ENCODE peak calls at places on chromosomes 13 and 19, in four cellular contexts. C, M, O and U are unnamed samples.

GRCh38 chr13:51451467-51452390 is 1.1 kb downstream of the INTS6 start:
- DNase-seq in C (peak), M (peak), O (peak), U (peak)

GRCh38 chr13:59809564-59809963 is 354.2 kb downstream of the DIAPH3 start:
- DNase-seq in C (no peak), M (no peak), O (no peak), U (no peak)

GRCh38 chr13:27079421-27079958 is 92.1 kb downstream of the USP12 start:
- DNase-seq in C (no peak), M (no peak), O (peak), U (no peak)

GRCh38 chr13:66778461-66778860 is 451.7 kb downstream of the PCDH9 start:
- DNase-seq in C (no peak), M (no peak), O (no peak), U (no peak)

GRCh38 chr19:55672418-55672817 is 2.6 kb upstream of the EPN1 start:
- DNase-seq in C (no peak), M (no peak), O (no peak), U (no peak)

GRCh38 chr19:33459220-33459619 is 62.4 kb downstream of the PEPD start:
- DNase-seq in C (no peak), M (no peak), O (no peak), U (peak)

GRCh38 chr13:62482351-62482750 is 1066.7 kb upstream of the PCDH20 start:
- DNase-seq in C (no peak), M (no peak), O (no peak), U (no peak)

GRCh38 chr13:59834801-59835200 is 328.9 kb downstream of the DIAPH3 start:
- DNase-seq in C (no peak), M (no peak), O (no peak), U (no peak)

GRCh38 chr19:49019242-49019932 is 2.5 kb upstream of the LHB start:
- DNase-seq in C (peak), M (peak), O (peak), U (peak)

GRCh38 chr13:32017449-32017848 is 14.1 kb upstream of the FRY start:
- DNase-seq in C (no peak), M (no peak), O (no peak), U (no peak)

GRCh38 chr13:31674056-31674455 is 65.3 kb upstream of the RXFP2 start:
- DNase-seq in C (no peak), M (no peak), O (no peak), U (no peak)

GRCh38 chr19:38519168-38519567 is 85.7 kb downstream of the RYR1 start:
- DNase-seq in C (no peak), M (no peak), O (no peak), U (no peak)
- H3K4me3 ChIP-seq in C (no peak), M (no peak), O (no peak), U (no peak)

GRCh38 chr19:41877916-41878905 is 1.1 kb downstream of the CD79A start:
- DNase-seq in C (no peak), M (no peak), O (no peak), U (no peak)
- H3K4me3 ChIP-seq in C (peak), M (no peak), O (peak), U (no peak)

GRCh38 chr19:57887195-57887941 is 1.5 kb downstream of the ZNF814 start:
- DNase-seq in C (no peak), M (no peak), O (no peak), U (peak)
- H3K4me3 ChIP-seq in C (no peak), M (peak), O (peak), U (no peak)

DNA sequence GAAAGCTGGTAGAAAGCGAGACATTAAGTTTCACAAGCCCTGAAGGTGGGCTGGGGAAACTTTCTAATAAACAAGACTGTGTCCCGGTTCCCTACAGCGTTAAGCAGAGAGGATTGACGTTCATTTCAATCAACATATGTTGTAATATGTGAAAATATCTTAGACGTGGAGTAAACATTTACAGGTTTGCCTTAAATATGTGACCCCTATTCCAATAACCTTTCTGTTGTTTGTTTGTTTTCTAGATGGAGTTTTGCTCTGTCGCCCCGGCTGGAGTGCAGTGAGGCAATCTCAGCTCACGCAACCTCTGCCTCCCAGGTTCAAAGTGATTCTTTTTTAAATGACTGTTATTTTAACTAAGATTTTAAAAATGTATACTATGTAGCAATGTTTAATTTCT is 526.2 kb downstream of the SUCLA2 start:
- DNase-seq in C (no peak), M (no peak), O (no peak), U (no peak)
- H3K4me3 ChIP-seq in C (no peak), M (no peak), O (no peak), U (no peak)

GRCh38 chr19:14112051-14112808 is 5.3 kb downstream of the PRKACA start:
- DNase-seq in C (no peak), M (peak), O (no peak), U (no peak)
- H3K4me3 ChIP-seq in C (no peak), M (peak), O (no peak), U (no peak)

GRCh38 chr19:17023805-17024204 is 2.8 kb downstream of the CPAMD8 start:
- DNase-seq in C (no peak), M (no peak), O (no peak), U (no peak)

GRCh38 chr19:17027428-17027816 is 812 bp upstream of the CPAMD8 start:
- DNase-seq in C (no peak), M (no peak), O (no peak), U (no peak)

GRCh38 chr19:17025361-17025760 is 1.2 kb downstream of the CPAMD8 start:
- DNase-seq in C (no peak), M (no peak), O (no peak), U (no peak)

GRCh38 chr19:17026041-17026658 is 460 bp downstream of the CPAMD8 start:
- DNase-seq in C (no peak), M (no peak), O (peak), U (no peak)

DNA sequence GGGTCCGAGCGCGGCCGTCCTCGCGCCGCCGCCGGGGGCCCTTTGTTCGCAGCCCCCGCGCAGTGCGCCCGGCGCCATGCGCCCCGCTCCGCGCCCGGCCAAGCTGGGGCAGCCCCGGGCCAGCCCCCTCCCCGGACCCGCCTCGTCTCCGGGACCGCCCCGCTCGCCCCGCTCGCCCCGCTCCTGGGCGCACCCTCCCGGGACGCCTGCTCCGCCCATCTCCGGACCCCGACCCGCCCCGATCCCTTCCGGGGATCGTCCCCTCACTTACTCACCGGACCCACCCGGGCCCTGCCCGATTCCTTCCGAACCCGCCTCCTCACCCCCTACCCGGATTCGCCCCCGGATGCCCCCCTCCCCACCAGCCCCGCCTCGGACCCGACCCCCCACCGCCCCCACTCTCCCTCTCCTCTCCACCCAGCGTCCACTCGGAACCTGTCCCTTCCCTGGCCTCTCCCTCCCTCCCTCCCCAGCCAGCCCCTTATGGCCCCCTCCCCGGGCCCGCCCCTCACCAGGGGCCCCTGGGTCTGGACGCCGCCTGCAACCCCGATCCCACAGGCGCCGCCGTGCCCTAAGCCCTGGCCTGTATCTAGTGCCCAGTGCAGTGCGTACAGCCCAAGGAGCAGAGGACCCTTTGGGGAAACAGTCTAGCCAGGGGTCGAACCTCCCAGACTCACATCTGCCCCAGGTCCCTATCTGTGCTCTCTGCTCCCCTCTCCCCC is at the start of gene CPAMD8:
- DNase-seq in C (no peak), M (no peak), O (no peak), U (no peak)
- H3K4me3 ChIP-seq in C (no peak), M (peak), O (no peak), U (no peak)

GRCh38 chr19:35757749-35758608 is at the start of gene PROSER3:
- DNase-seq in C (peak), M (peak), O (peak), U (peak)

GRCh38 chr19:35755160-35755549 is 1.7 kb downstream of the HSPB6 start:
- DNase-seq in C (no peak), M (no peak), O (no peak), U (no peak)

GRCh38 chr19:35755550-35756371 is 1.1 kb downstream of the HSPB6 start:
- DNase-seq in C (peak), M (peak), O (peak), U (peak)

GRCh38 chr19:35757231-35757748 is 461 bp upstream of the HSPB6 start:
- DNase-seq in C (peak), M (peak), O (no peak), U (peak)

GRCh38 chr19:35756373-35757230 is at the start of gene HSPB6:
- DNase-seq in C (peak), M (peak), O (no peak), U (peak)
- H3K4me3 ChIP-seq in C (peak), M (peak), O (peak), U (peak)